ENCODE peak calls at places on chromosomes 11 and 22, in six cellular contexts. P is osteocyte, X is cardiac muscle cell, W is fibroblast of lung, V is GM06990, O is right lobe of liver. E is an unnamed sample.

GRCh38 chr11:47565340-47566165 is at the start of gene PTPMT1:
- DNase-seq in P (peak), X (peak), W (peak), V (peak), O (peak), E (no peak)

GRCh38 chr22:25853078-25853477 is 111.1 kb downstream of the MYO18B start:
- DNase-seq in P (no peak), X (no peak), W (no peak), V (no peak), O (no peak), E (no peak)

GRCh38 chr22:37032134-37032534 is 12.6 kb downstream of the MPST start:
- DNase-seq in P (no peak), X (no peak), W (no peak), V (no peak), O (no peak), E (no peak)

GRCh38 chr11:114340311-114341131 is 44.3 kb downstream of the NNMT start:
- DNase-seq in P (no peak), X (peak), W (peak), V (peak), O (no peak), E (no peak)

GRCh38 chr11:66048525-66049313 is at the start of gene GAL3ST3:
- DNase-seq in P (no peak), X (no peak), W (no peak), V (no peak), O (no peak), E (no peak)

GRCh38 chr22:48919187-48919590 is 908.5 kb downstream of the BRD1 start:
- DNase-seq in P (peak), X (no peak), W (no peak), V (no peak), O (no peak), E (no peak)

GRCh38 chr11:68439355-68440065 is 21.0 kb upstream of the PPP6R3 start:
- DNase-seq in P (peak), X (no peak), W (no peak), V (no peak), O (no peak), E (no peak)

GRCh38 chr11:72896431-72896830 is 82.2 kb downstream of the ATG16L2 start:
- DNase-seq in P (no peak), X (no peak), W (no peak), V (no peak), O (no peak), E (no peak)

GRCh38 chr22:37549704-37550059 is 10.6 kb upstream of the CDC42EP1 start:
- DNase-seq in P (peak), X (peak), W (peak), V (no peak), O (peak), E (no peak)

GRCh38 chr11:96054870-96055705 is 131.2 kb upstream of the MTMR2 start:
- DNase-seq in P (no peak), X (peak), W (peak), V (no peak), O (no peak), E (no peak)

GRCh38 chr11:108592591-108593213 is 866 bp downstream of the EXPH5 start:
- DNase-seq in P (no peak), X (no peak), W (peak), V (peak), O (peak), E (no peak)

GRCh38 chr11:117520966-117521365 is 193.3 kb downstream of the CEP164 start:
- DNase-seq in P (no peak), X (no peak), W (no peak), V (no peak), O (no peak), E (no peak)

GRCh38 chr11:86888978-86889341 is 66.2 kb downstream of the FZD4 start:
- DNase-seq in P (no peak), X (no peak), W (no peak), V (no peak), O (no peak), E (no peak)

GRCh38 chr22:46029574-46030200 is 52.7 kb upstream of the WNT7B start:
- DNase-seq in P (no peak), X (no peak), W (no peak), V (no peak), O (peak), E (peak)

GRCh38 chr11:19849107-19849789 is 136.6 kb downstream of the NAV2 start:
- DNase-seq in P (no peak), X (no peak), W (no peak), V (no peak), O (peak), E (no peak)

GRCh38 chr11:86923993-86924766 is 31.0 kb downstream of the FZD4 start:
- DNase-seq in P (no peak), X (peak), W (peak), V (no peak), O (no peak), E (no peak)

GRCh38 chr11:92035488-92035887 is 189.1 kb upstream of the FAT3 start:
- DNase-seq in P (no peak), X (no peak), W (no peak), V (no peak), O (no peak), E (no peak)

DNA sequence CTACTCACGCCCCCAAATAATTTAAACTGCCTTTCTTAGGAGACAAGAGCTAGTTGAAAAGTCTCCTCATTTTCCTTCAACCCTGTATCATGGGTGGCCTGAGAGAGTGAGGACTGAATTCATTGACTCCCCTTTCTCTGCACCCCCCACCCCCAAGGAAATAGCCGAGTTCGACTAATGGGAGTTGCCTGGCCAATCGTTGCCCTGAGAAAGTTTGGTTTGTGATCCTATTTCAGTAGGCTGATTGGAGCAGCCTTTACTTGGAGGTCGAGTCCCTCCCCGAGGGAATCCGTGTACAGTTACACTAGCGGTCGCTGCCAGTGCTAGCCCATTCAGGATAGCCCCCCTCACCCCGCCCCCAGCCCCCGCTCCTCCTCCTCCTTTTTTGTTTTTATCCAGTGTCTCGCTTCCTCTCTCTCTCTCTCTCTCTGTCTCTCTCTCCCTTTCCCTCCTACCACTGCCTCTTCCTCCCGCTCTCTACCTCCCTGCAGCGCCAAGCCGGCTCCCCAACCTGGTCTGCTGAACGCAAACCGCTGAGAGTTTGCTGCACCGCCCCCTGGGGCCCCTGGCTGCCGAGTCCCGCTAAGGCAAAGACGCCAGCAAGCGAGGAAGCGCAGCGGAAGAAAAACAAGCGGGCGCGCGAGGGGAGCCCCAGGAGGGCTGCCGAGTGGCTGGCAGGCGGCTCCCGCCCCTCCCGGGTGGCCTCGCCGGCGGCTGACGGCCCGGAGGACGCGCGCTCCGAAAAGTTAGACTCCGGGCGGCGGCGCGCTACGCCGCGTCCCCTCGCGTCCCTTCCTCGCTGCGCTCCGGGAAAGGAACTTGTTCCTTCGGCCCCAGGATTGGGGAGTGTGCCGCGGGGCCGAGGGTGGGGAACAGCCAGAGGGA is at the start of gene GRAMD1B:
- DNase-seq in P (peak), X (peak), W (peak), V (peak), O (peak), E (no peak)
- TF ChIP-seq CTCF in P (no peak), X (peak), W (no peak), V (peak), O (no peak), E (no peak)

GRCh38 chr11:59810911-59811259 is 307 bp upstream of the MRPL16 start:
- DNase-seq in P (no peak), X (no peak), W (no peak), V (no peak), O (no peak), E (no peak)

GRCh38 chr11:59807047-59807446 is 3.5 kb downstream of the MRPL16 start:
- DNase-seq in P (no peak), X (no peak), W (no peak), V (no peak), O (no peak), E (no peak)

GRCh38 chr11:59812220-59812619 is 1.6 kb upstream of the MRPL16 start:
- DNase-seq in P (no peak), X (no peak), W (no peak), V (no peak), O (no peak), E (no peak)

GRCh38 chr11:59813364-59813763 is 2.8 kb upstream of the MRPL16 start:
- DNase-seq in P (no peak), X (no peak), W (no peak), V (no peak), O (no peak), E (no peak)

DNA sequence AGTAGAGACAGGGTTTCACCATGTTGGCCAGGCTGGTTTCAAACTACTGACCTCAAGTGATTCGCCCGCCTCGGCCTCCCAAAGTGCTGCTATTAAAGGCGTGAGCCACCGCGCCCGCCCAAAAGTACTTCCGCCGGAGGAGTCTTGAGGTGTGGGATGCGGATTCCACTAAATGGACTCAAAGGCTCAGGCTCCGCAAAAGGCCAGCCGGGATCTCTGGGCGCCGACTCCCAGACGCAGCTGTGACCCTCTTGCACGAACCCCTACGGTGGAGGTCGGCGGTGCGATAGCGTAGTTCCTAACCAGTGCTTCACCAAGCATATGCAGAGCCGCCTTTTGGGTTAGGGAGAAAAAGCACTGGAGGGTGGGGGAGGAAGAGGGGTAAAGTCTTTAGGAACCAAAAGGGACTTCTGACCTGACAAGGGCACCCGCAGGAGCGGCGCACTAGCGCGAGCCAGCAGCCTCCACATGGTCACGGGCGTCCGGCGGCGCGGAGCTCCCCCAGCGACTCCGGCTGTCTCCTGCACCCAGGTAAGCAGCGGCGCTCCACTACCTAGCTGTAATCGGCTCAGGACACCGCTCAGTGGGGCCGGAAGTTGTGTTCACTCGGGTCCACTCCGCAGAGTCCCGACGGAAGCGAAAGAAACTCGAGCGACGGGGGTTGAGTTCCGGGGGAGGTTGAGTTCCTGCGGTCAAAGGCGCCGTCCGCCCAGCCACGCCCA is at the start of gene MRPL16:
- DNase-seq in P (peak), X (peak), W (peak), V (peak), O (peak), E (peak)
- TF ChIP-seq CTCF in P (no peak), X (no peak), W (no peak), V (peak), O (peak), E (no peak)

GRCh38 chr11:14643697-14644395 is at the start of gene PDE3B:
- DNase-seq in P (no peak), X (peak), W (peak), V (peak), O (peak), E (no peak)
- TF ChIP-seq CTCF in P (no peak), X (no peak), W (no peak), V (no peak), O (peak), E (no peak)

GRCh38 chr22:43800970-43801369 is 11.1 kb downstream of the EFCAB6 start:
- DNase-seq in P (no peak), X (no peak), W (no peak), V (no peak), O (no peak), E (no peak)

GRCh38 chr22:43798492-43798891 is 13.6 kb downstream of the EFCAB6 start:
- DNase-seq in P (peak), X (no peak), W (peak), V (peak), O (no peak), E (no peak)

GRCh38 chr22:43795320-43795719 is 16.8 kb downstream of the EFCAB6 start:
- DNase-seq in P (peak), X (no peak), W (no peak), V (no peak), O (no peak), E (no peak)

GRCh38 chr22:43792905-43793304 is 19.2 kb downstream of the EFCAB6 start:
- DNase-seq in P (no peak), X (no peak), W (no peak), V (no peak), O (no peak), E (no peak)

GRCh38 chr22:43796567-43796966 is 15.5 kb downstream of the EFCAB6 start:
- DNase-seq in P (peak), X (peak), W (peak), V (no peak), O (no peak), E (no peak)
- TF ChIP-seq CTCF in P (peak), X (peak), W (peak), V (no peak), O (peak), E (no peak)

DNA sequence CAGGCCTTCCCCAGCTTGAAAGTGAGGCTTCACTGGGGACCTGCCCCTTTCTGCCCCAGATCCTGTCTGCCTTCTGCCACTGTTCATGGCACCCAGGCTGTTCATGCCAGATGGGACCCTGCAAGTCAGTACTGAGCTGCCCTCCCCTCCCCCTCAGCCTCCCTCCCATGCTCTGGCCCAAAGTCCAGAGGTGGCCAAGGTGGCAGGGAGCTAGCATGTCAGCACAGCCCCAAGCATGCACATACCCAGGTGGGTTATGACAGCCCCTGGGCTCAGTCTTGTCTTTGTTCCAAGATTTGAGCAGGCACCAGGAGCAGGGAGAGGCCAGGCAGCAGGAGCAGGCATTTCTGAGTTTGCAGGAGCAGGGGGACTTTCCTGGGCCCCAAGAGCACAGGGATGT is 44.1 kb downstream of the DDIAS start:
- DNase-seq in P (no peak), X (no peak), W (no peak), V (no peak), O (no peak), E (no peak)
- TF ChIP-seq CTCF in P (no peak), X (no peak), W (no peak), V (no peak), O (no peak), E (no peak)

GRCh38 chr22:20246368-20247009 is 21.6 kb downstream of the RTN4R start:
- DNase-seq in P (no peak), X (no peak), W (no peak), V (no peak), O (peak), E (no peak)

GRCh38 chr22:20247608-20248171 is 20.4 kb downstream of the RTN4R start:
- DNase-seq in P (no peak), X (no peak), W (no peak), V (no peak), O (peak), E (no peak)

GRCh38 chr22:20248461-20248959 is 19.6 kb downstream of the RTN4R start:
- DNase-seq in P (no peak), X (no peak), W (no peak), V (no peak), O (no peak), E (no peak)

GRCh38 chr22:20245577-20246367 is 22.3 kb downstream of the RTN4R start:
- DNase-seq in P (no peak), X (no peak), W (no peak), V (no peak), O (peak), E (no peak)

DNA sequence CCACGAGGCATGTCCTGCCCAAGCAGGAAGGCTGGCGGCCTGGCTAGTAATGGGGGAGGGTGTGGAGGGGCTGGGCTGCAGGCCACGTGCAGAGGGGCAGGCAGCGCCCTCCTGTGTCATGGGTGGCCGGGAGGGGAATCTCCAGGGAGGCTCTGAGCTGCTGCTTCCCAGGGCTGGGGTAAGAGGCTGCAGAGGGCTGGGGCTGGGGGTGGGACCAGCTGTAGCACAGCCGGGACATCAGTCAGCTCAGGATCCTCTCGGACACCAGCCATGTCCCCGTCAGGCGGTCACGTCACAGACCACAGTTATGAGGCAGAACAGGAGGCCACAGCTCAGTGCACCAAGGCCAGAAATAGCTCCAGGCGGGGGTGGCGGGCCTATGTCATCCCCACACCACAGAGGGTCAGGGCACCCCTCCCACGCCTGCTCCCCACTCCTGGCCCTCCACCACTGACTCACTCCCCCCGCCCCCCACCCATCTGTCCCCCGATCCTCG is 21.1 kb downstream of the RTN4R start:
- DNase-seq in P (no peak), X (no peak), W (peak), V (peak), O (peak), E (no peak)
- TF ChIP-seq CTCF in P (no peak), X (no peak), W (no peak), V (peak), O (no peak), E (no peak)

GRCh38 chr11:128093689-128094088 is 493.7 kb downstream of the ETS1 start:
- DNase-seq in P (no peak), X (no peak), W (no peak), V (no peak), O (no peak), E (no peak)

GRCh38 chr11:128089962-128090361 is 497.4 kb downstream of the ETS1 start:
- DNase-seq in P (no peak), X (no peak), W (no peak), V (no peak), O (no peak), E (no peak)

GRCh38 chr11:128098840-128099239 is 488.5 kb downstream of the ETS1 start:
- DNase-seq in P (no peak), X (no peak), W (no peak), V (no peak), O (no peak), E (no peak)

GRCh38 chr11:128095459-128096096 is 491.8 kb downstream of the ETS1 start:
- DNase-seq in P (no peak), X (peak), W (peak), V (no peak), O (no peak), E (no peak)
- TF ChIP-seq CTCF in P (no peak), X (no peak), W (no peak), V (peak), O (no peak), E (no peak)

GRCh38 chr11:84824624-84825023 is 802.5 kb downstream of the DLG2 start:
- DNase-seq in P (no peak), X (no peak), W (no peak), V (no peak), O (no peak), E (no peak)
- TF ChIP-seq CTCF in P (no peak), X (no peak), W (no peak), V (no peak), O (no peak), E (no peak)